ENCODE peak calls at places on chromosomes 4 and X, in six cellular contexts. P is adrenal gland, K is endothelial cell of umbilical vein, F is IMR-90, H is endodermal cell, D is small intestine. B is an unnamed sample.

GRCh38 chr4:82261063-82261462 is 112.7 kb downstream of the HNRNPD start:
- DNase-seq in P (no peak), F (no peak), D (no peak), H (no peak), K (no peak), B (no peak)

GRCh38 chr4:120771907-120772306 is 150.6 kb downstream of the PRDM5 start:
- DNase-seq in H (peak; percentile 49), F (no peak), P (no peak), D (no peak), K (no peak), B (no peak)

GRCh38 chr4:116561717-116562116 is 523.7 kb downstream of the TRAM1L1 start:
- DNase-seq in H (no peak), F (no peak), D (no peak), P (no peak), K (no peak), B (no peak)

GRCh38 chr4:156169011-156169410 is 215.3 kb upstream of the CTSO start:
- DNase-seq in K (peak; percentile 42), P (no peak), H (peak; percentile 67), D (no peak), F (peak; percentile 95), B (peak; percentile 89)

GRCh38 chrX:25019707-25020390 is 4.1 kb upstream of the ARX start:
- DNase-seq in H (peak; percentile 58), K (no peak), P (no peak), F (no peak), D (no peak), B (no peak)

GRCh38 chr4:96766359-96766758 is 926.5 kb downstream of the PDHA2 start:
- DNase-seq in K (no peak), P (no peak), D (no peak), H (no peak), F (no peak), B (no peak)

GRCh38 chrX:108131471-108131870 is 39.9 kb downstream of the ATG4A start:
- DNase-seq in K (peak; percentile 88), H (no peak), F (peak; percentile 42), P (no peak), D (no peak), B (peak; percentile 47)

GRCh38 chr4:142917678-142918077 is 71.6 kb upstream of the INPP4B start:
- DNase-seq in H (no peak), D (no peak), K (no peak), P (no peak), F (no peak), B (no peak)

GRCh38 chr4:796206-796605 is 29.7 kb downstream of the CPLX1 start:
- DNase-seq in F (no peak), H (peak; percentile 16), D (no peak), P (no peak), K (no peak), B (no peak)

GRCh38 chrX:123626962-123627361 is 105.9 kb downstream of the THOC2 start:
- DNase-seq in H (no peak), D (no peak), F (peak; percentile 68), K (no peak), P (no peak), B (no peak)

GRCh38 chrX:44872319-44872816 is 620 bp upstream of the KDM6A start:
- DNase-seq in K (peak; percentile 45), F (peak; percentile 4), P (peak; percentile 49), H (no peak), D (peak; percentile 49), B (no peak)

GRCh38 chr4:172142331-172142738 is 329.1 kb downstream of the GALNTL6 start:
- DNase-seq in F (peak; percentile 22), D (no peak), P (no peak), H (no peak), K (peak; percentile 4), B (no peak)

GRCh38 chrX:4485917-4486316 is 772.5 kb upstream of the PRKX start:
- DNase-seq in D (no peak), H (no peak), K (no peak), P (no peak), F (no peak), B (no peak)

GRCh38 chrX:8591526-8591925 is 126.9 kb downstream of the VCX3B start:
- DNase-seq in H (no peak), K (no peak), P (no peak), D (no peak), F (no peak), B (no peak)

GRCh38 chr4:166165829-166166420 is 292.9 kb downstream of the TLL1 start:
- DNase-seq in K (peak; percentile 77), D (peak; percentile 67), P (no peak), F (peak; percentile 68), H (no peak), B (peak; percentile 84)

GRCh38 chrX:150365953-150366911 is 3.1 kb downstream of the MAMLD1 start:
- DNase-seq in P (peak; percentile 53), D (no peak), K (peak; percentile 56), F (peak; percentile 64), H (peak; percentile 71), B (peak; percentile 53)
- H3K4me1 ChIP-seq in P (no peaks in the 10 kb centered on the region), D (no peaks in the 10 kb centered on the region), K (peaks cover 13% of the 10 kb centered on the region), F (no peaks in the 10 kb centered on the region), H (no peaks in the 10 kb centered on the region), B (no peaks in the 10 kb centered on the region)

GRCh38 chr4:92253986-92254671 is 49.6 kb upstream of the GRID2 start:
- DNase-seq in H (peak; percentile 63), P (no peak), F (no peak), D (no peak), K (no peak), B (no peak)

GRCh38 chr4:92252846-92253245 is 50.9 kb upstream of the GRID2 start:
- DNase-seq in D (no peak), K (no peak), H (no peak), P (no peak), F (no peak), B (no peak)

GRCh38 chr4:92253550-92253949 is 50.2 kb upstream of the GRID2 start:
- DNase-seq in D (no peak), P (no peak), K (no peak), F (no peak), H (peak; percentile 62), B (no peak)

GRCh38 chr4:92249541-92249940 is 54.2 kb upstream of the GRID2 start:
- DNase-seq in F (no peak), K (no peak), P (no peak), D (no peak), H (no peak), B (no peak)

DNA sequence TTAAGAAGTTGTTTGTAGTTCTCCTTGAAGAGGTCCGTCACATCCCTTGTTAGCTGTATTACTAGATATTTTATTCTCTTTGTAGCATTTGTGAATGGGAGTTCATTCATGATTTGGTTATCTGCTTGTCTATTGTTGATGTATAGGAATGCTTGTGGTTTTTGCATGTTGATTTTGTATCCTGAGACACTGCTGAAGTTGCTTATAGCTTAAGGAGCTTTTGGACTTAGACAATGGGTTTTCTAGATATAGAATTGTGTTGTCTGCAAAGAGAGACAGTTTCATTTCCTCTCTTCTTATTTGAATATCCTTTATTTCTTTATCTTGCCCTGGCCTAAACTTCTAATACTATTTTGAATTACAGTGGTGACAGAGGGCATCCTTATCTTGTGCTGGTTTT is 52.1 kb upstream of the GRID2 start:
- DNase-seq in P (no peak), H (no peak), K (no peak), D (no peak), F (no peak), B (no peak)
- H3K4me1 ChIP-seq in P (no peaks in the 10 kb centered on the region), H (no peaks in the 10 kb centered on the region), K (no peaks in the 10 kb centered on the region), D (no peaks in the 10 kb centered on the region), F (no peaks in the 10 kb centered on the region), B (no peaks in the 10 kb centered on the region)

GRCh38 chr4:102826105-102826889 is 1.1 kb downstream of the UBE2D3 start:
- DNase-seq in D (no peak), H (no peak), P (no peak), F (no peak), K (no peak), B (no peak)

GRCh38 chr4:102823897-102824296 is 3.5 kb downstream of the UBE2D3 start:
- DNase-seq in H (no peak), P (no peak), F (peak; percentile 57), D (peak; percentile 16), K (no peak), B (no peak)

GRCh38 chr4:102825261-102826071 is 1.9 kb downstream of the UBE2D3 start:
- DNase-seq in D (peak; percentile 52), P (peak; percentile 67), F (peak; percentile 73), H (peak; percentile 65), K (peak; percentile 70), B (peak; percentile 81)

GRCh38 chr4:102824398-102824797 is 3.0 kb downstream of the UBE2D3 start:
- DNase-seq in H (no peak), D (no peak), K (no peak), F (peak; percentile 15), P (no peak), B (no peak)

DNA sequence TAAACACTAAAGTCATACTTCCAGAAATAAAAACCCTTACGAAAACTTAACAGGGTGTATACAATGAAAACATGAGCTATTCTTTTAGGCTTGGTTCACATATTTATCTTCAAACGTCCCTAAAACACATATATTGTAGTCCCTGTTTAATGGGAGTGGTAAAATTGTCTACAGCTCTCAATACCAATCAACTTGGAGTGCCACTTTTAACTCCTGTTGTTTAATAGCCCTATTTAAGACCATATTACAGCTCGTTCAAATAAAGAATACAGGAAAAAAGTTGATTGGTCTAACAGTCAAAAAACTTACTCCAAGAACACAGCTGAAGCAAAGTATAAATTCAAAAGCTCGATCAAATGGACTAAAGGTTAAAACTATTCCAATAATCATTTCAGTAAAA is 3.9 kb downstream of the UBE2D3 start:
- DNase-seq in P (no peak), D (no peak), F (no peak), H (no peak), K (no peak), B (no peak)
- H3K4me1 ChIP-seq in P (peaks cover 50% of the 10 kb centered on the region), D (peaks cover 4% of the 10 kb centered on the region), F (peaks cover under 1% of the 10 kb centered on the region), H (peaks cover 4% of the 10 kb centered on the region), K (peaks cover 47% of the 10 kb centered on the region), B (peaks cover 39% of the 10 kb centered on the region)

GRCh38 chr4:88280228-88280795 is 4.0 kb downstream of the PPM1K start:
- DNase-seq in P (no peak), D (no peak), K (no peak), H (no peak), F (no peak), B (no peak)

GRCh38 chr4:88275516-88275915 is 8.8 kb downstream of the PPM1K start:
- DNase-seq in H (no peak), K (no peak), P (no peak), D (no peak), F (peak; percentile 11), B (no peak)

GRCh38 chr4:88276952-88277710 is 7.2 kb downstream of the PPM1K start:
- DNase-seq in K (no peak), D (no peak), P (no peak), F (no peak), H (no peak), B (no peak)

GRCh38 chr4:88275949-88276515 is 8.3 kb downstream of the PPM1K start:
- DNase-seq in K (no peak), H (no peak), F (no peak), P (no peak), D (no peak), B (no peak)

GRCh38 chr4:88277711-88278025 is 6.7 kb downstream of the PPM1K start:
- DNase-seq in F (no peak), P (no peak), D (no peak), H (no peak), K (no peak), B (no peak)
- H3K4me1 ChIP-seq in F (no peaks in the 10 kb centered on the region), P (peaks cover under 1% of the 10 kb centered on the region), D (peaks cover 2% of the 10 kb centered on the region), H (no peaks in the 10 kb centered on the region), K (peaks cover 2% of the 10 kb centered on the region), B (peaks cover 8% of the 10 kb centered on the region)

GRCh38 chr4:145829629-145830395 is 108.8 kb downstream of the ZNF827 start:
- DNase-seq in F (no peak), P (no peak), H (no peak), D (peak; percentile 55), K (peak; percentile 69), B (no peak)
- H3K4me1 ChIP-seq in F (no peaks in the 10 kb centered on the region), P (no peaks in the 10 kb centered on the region), H (no peaks in the 10 kb centered on the region), D (no peaks in the 10 kb centered on the region), K (peaks cover 13% of the 10 kb centered on the region), B (no peaks in the 10 kb centered on the region)